ENCODE peak calls at places on chromosome 2, in seven cellular contexts. H is neural progenitor cell; L is CD4-positive, CD25-positive, alpha-beta regulatory T cell; R is A549; U is mammary epithelial cell; O is Peyer's patch; J is heart right ventricle. P is an unnamed sample. For H3K4me1, the result is how much of the 10 kb centered on the place peaks cover.

GRCh38 chr2:30149513-30149912 is 2.7 kb downstream of the YPEL5 start:
- DNase-seq in O (no peak), J (no peak), U (peak), H (peak), R (no peak), L (no peak), P (no peak)

GRCh38 chr2:77161009-77161408 is 361.2 kb downstream of the LRRTM4 start:
- DNase-seq in H (no peak), J (no peak), U (no peak), R (no peak), L (no peak), O (no peak), P (no peak)

GRCh38 chr2:212538156-212539144 is at the start of gene ERBB4:
- DNase-seq in H (peak), R (no peak), J (peak), U (no peak), O (no peak), L (no peak), P (peak)

GRCh38 chr2:148209598-148209997 is 188.7 kb downstream of the MBD5 start:
- DNase-seq in U (no peak), L (no peak), R (peak), J (no peak), H (no peak), O (no peak), P (no peak)

GRCh38 chr2:216819766-216820165 is 40.1 kb downstream of the TNP1 start:
- DNase-seq in L (no peak), H (no peak), O (no peak), U (no peak), R (no peak), J (no peak), P (no peak)

GRCh38 chr2:108360776-108361468 is 16.8 kb upstream of the SULT1C4 start:
- DNase-seq in U (no peak), J (no peak), H (no peak), O (no peak), L (no peak), R (no peak), P (no peak)

GRCh38 chr2:223621901-223622300 is 19.7 kb upstream of the SCG2 start:
- DNase-seq in H (peak), O (no peak), R (no peak), L (no peak), U (no peak), J (no peak), P (no peak)

GRCh38 chr2:18611604-18612003 is 22.2 kb upstream of the NT5C1B start:
- DNase-seq in J (no peak), U (no peak), O (no peak), L (no peak), H (no peak), R (no peak), P (no peak)

GRCh38 chr2:214607051-214607450 is 196.2 kb downstream of the VWC2L start:
- DNase-seq in L (no peak), H (no peak), R (no peak), O (no peak), U (peak), J (no peak), P (no peak)

GRCh38 chr2:158115202-158115783 is 13.6 kb downstream of the UPP2 start:
- DNase-seq in O (no peak), L (no peak), H (no peak), J (no peak), R (no peak), U (peak), P (no peak)

GRCh38 chr2:176454893-176455810 is 185.9 kb downstream of the MTX2 start:
- DNase-seq in L (peak), O (peak), R (peak), H (peak), U (peak), J (peak), P (peak)

GRCh38 chr2:238170386-238171071 is 11.8 kb downstream of the ERFE start:
- DNase-seq in H (no peak), L (no peak), R (no peak), U (no peak), O (no peak), J (no peak), P (no peak)

GRCh38 chr2:110957267-110957666 is 163.4 kb upstream of the BCL2L11 start:
- DNase-seq in H (no peak), L (no peak), U (no peak), J (no peak), R (no peak), O (no peak), P (no peak)

GRCh38 chr2:242030226-242030575 is 160.7 kb downstream of the RTP5 start:
- DNase-seq in O (peak), J (no peak), U (no peak), R (no peak), L (no peak), H (no peak), P (no peak)

GRCh38 chr2:118633371-118633770 is 214.1 kb downstream of the EN1 start:
- DNase-seq in U (no peak), J (no peak), R (no peak), O (no peak), L (no peak), H (no peak), P (no peak)

GRCh38 chr2:102056079-102056581 is 64.4 kb downstream of the IL1R2 start:
- DNase-seq in J (no peak), R (no peak), O (no peak), H (no peak), L (no peak), U (no peak), P (peak)

GRCh38 chr2:222641336-222641735 is 14.6 kb downstream of the FARSB start:
- DNase-seq in J (no peak), O (no peak), H (no peak), U (no peak), R (no peak), L (no peak), P (no peak)

GRCh38 chr2:182207049-182207746 is 219.6 kb downstream of the PDE1A start:
- DNase-seq in L (no peak), H (no peak), U (no peak), O (no peak), R (no peak), J (no peak), P (no peak)

GRCh38 chr2:228801451-228801850 is 469.6 kb downstream of the PID1 start:
- DNase-seq in O (no peak), H (no peak), L (no peak), J (no peak), U (no peak), R (no peak), P (no peak)

GRCh38 chr2:72630767-72631166 is 195.1 kb downstream of the EXOC6B start:
- DNase-seq in R (peak), J (no peak), L (no peak), O (no peak), H (no peak), U (no peak), P (no peak)

GRCh38 chr2:158997037-158997785 is 28.8 kb downstream of the TANC1 start:
- DNase-seq in J (no peak), R (no peak), H (no peak), U (no peak), O (no peak), L (no peak), P (no peak)

GRCh38 chr2:43255249-43255960 is 29.0 kb upstream of the ZFP36L2 start:
- DNase-seq in J (no peak), L (no peak), R (no peak), U (no peak), H (no peak), O (no peak), P (no peak)

GRCh38 chr2:145094353-145094752 is 574.4 kb upstream of the ZEB2 start:
- DNase-seq in H (no peak), U (no peak), L (no peak), R (no peak), J (no peak), O (no peak), P (no peak)

GRCh38 chr2:2740238-2740775 is 409.2 kb upstream of the MYT1L start:
- DNase-seq in U (no peak), R (no peak), H (no peak), L (no peak), O (no peak), J (no peak), P (no peak)

GRCh38 chr2:176464886-176465564 is 195.8 kb downstream of the MTX2 start:
- DNase-seq in O (no peak), J (no peak), U (no peak), L (no peak), H (no peak), R (no peak), P (no peak)

GRCh38 chr2:26511466-26511865 is 33.5 kb upstream of the OTOF start:
- DNase-seq in J (no peak), R (no peak), H (peak), L (no peak), O (no peak), U (no peak), P (no peak)

GRCh38 chr2:217908544-217908943 is 94.3 kb downstream of the TNS1 start:
- DNase-seq in H (no peak), U (no peak), L (no peak), R (no peak), J (no peak), O (no peak), P (no peak)
- H3K4me1 ChIP-seq in H (under half), U (under half), L (under half), R (under half), J (half or more), O (under half), P (half or more)

GRCh38 chr2:218024336-218024735 is 21.5 kb upstream of the TNS1 start:
- DNase-seq in O (peak), H (no peak), J (no peak), L (no peak), R (no peak), U (no peak), P (peak)
- H3K4me3 ChIP-seq in O (no peak), H (no peak), J (no peak), L (no peak), R (no peak), U (no peak), P (no peak)

GRCh38 chr2:230874876-230875275 is 10.1 kb downstream of the ITM2C start:
- DNase-seq in U (no peak), O (peak), L (no peak), R (no peak), J (no peak), H (no peak), P (no peak)

GRCh38 chr2:230873670-230874401 is 9.1 kb downstream of the ITM2C start:
- DNase-seq in H (no peak), U (no peak), J (no peak), L (no peak), R (no peak), O (peak), P (no peak)

GRCh38 chr2:230877131-230877736 is 12.5 kb downstream of the ITM2C start:
- DNase-seq in R (no peak), U (no peak), L (no peak), O (peak), H (no peak), J (no peak), P (peak)

GRCh38 chr2:230874456-230874855 is 9.7 kb downstream of the ITM2C start:
- DNase-seq in H (no peak), R (no peak), J (no peak), L (no peak), O (peak), U (no peak), P (no peak)

DNA sequence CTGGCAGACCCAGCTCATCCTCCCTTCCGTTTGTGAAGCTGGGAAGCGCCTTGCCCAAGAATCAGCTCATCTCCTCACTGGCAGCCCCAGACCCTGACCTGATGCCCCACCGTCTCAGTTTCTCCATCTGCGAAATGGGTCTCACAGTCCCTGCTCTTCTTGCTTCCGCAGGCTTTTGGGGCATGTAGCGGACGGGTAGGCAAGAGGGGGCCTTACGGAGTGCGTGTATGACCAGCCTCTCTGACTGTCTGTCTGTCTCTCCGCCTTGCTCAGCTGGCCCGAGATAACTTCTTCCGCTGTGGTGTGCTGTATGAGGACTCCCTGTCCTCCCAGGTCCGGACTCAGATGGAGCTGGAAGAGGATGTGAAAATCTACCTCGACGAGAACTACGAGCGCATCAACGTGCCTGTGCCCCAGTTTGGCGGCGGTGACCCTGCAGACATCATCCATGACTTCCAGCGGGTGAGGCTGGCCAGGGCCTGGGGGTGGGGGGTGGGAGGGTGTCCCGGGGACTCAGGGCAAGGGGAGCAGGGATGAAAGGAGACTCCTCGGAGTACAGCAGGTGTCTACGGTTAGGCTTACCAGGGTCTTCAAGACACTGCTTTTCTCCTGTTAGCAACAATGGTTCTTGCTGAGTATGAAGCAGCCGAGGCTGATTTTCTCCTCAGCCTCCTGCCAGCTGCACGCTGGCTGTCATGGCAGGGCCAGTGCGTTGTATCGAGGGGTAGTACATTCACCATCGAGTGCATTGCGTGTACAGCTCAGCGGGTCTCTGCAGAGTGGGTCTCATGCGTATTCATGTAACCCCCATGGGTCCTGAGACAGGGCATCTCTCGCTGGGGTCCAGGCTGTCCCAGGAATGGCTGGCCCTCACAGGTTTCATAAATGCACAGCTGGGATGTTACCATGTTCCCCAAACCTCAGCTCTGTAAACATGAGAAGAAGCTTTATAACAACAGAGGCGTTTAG is 10.9 kb downstream of the ITM2C start:
- DNase-seq in R (no peak), H (no peak), U (no peak), O (peak), J (no peak), L (no peak), P (peak)
- H3K4me1 ChIP-seq in R (under half), H (under half), U (under half), O (under half), J (under half), L (under half), P (under half)

DNA sequence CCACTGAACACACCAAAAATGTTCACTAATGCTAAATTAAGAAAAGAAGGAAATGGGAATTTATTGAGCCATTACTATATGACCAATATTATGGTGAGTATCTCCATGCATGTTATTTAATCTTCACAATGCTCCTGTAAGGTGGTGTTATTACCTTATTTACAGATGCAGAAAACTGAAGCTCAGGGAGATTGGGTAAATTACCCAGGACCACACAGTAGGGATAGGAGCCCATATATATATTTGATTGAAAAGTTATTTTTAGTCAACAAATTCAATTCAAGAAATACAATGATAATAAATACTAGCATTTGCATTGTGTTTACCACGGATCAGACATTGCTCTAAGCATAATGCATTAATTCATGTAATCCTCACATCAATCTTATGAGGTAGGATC is 202.2 kb upstream of the FBXO11 start:
- DNase-seq in L (no peak), R (no peak), J (no peak), U (no peak), H (no peak), O (no peak), P (no peak)
- H3K4me3 ChIP-seq in L (no peak), R (no peak), J (no peak), U (no peak), H (no peak), O (no peak), P (no peak)

GRCh38 chr2:74894261-74895030 is 60.5 kb downstream of the HK2 start:
- DNase-seq in O (no peak), J (no peak), U (no peak), L (no peak), R (no peak), H (no peak), P (no peak)

GRCh38 chr2:74892609-74893008 is 58.7 kb downstream of the HK2 start:
- DNase-seq in U (no peak), J (no peak), H (no peak), R (no peak), L (no peak), O (no peak), P (no peak)

GRCh38 chr2:74893332-74893731 is 59.4 kb downstream of the HK2 start:
- DNase-seq in J (no peak), O (no peak), L (no peak), U (peak), H (no peak), R (peak), P (no peak)

GRCh38 chr2:74895031-74895425 is 61.1 kb downstream of the HK2 start:
- DNase-seq in L (no peak), J (no peak), O (no peak), U (no peak), R (no peak), H (no peak), P (no peak)

DNA sequence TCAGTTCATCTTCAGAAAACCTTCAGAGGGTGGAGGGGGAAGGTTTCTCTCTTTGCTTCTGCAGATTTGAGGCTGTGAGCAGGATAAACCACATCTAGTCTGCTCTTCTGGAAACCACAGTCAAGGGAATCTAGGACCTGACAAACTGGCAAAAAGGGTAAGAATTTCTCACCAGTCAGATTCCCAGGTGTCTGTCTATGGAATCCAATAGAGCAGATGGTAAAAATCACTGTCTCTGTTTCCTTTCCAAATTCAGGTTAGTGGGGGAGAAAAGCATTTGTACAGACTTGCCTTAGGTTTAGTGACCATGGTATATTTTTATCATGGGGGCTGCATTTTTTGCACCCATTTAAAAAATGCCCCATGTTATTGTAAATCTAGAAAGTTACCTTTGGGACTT is 62.2 kb upstream of the POLE4 start:
- DNase-seq in R (no peak), L (no peak), O (no peak), U (no peak), H (no peak), J (no peak), P (no peak)
- H3K4me1 ChIP-seq in R (under half), L (under half), O (under half), U (under half), H (under half), J (under half), P (under half)